ENCODE peak calls at places on chromosomes 1 and 21, in five cellular contexts. R, P, C, T and Z are unnamed samples.
A peak's percentile ranks its signal among the peaks of the same experiment; 100 is the strongest.

GRCh38 chr1:98827041-98827440 is 165.5 kb downstream of the SNX7 start:
- DNase-seq in R (no peak), P (no peak), C (no peak), T (no peak), Z (no peak)

GRCh38 chr1:111648826-111649225 is 29.2 kb downstream of the RAP1A start:
- DNase-seq in R (no peak), P (no peak), C (no peak), T (no peak), Z (no peak)

GRCh38 chr1:218299416-218299815 is 14.3 kb downstream of the RRP15 start:
- DNase-seq in R (no peak), P (no peak), C (no peak), T (peak; percentile 49), Z (no peak)

GRCh38 chr21:35649186-35649585 is 411.1 kb downstream of the SETD4 start:
- DNase-seq in R (no peak), P (no peak), C (no peak), T (no peak), Z (no peak)

GRCh38 chr1:81314497-81314896 is 486.2 kb upstream of the ADGRL2 start:
- DNase-seq in R (no peak), P (no peak), C (no peak), T (no peak), Z (no peak)

GRCh38 chr1:56150441-56151215 is 428.7 kb downstream of the PLPP3 start:
- DNase-seq in R (no peak), P (no peak), C (no peak), T (no peak), Z (no peak)

GRCh38 chr1:35883681-35884155 is 709 bp downstream of the AGO1 start:
- DNase-seq in R (peak; percentile 51), P (peak; percentile 51), C (peak; percentile 77), T (no peak), Z (peak; percentile 43)

GRCh38 chr1:35112668-35113067 is 33.5 kb downstream of the ZMYM1 start:
- DNase-seq in R (no peak), P (no peak), C (no peak), T (no peak), Z (no peak)

GRCh38 chr1:234836786-234837185 is 226.8 kb upstream of the IRF2BP2 start:
- DNase-seq in R (no peak), P (no peak), C (no peak), T (no peak), Z (no peak)

GRCh38 chr1:93707956-93708355 is 26.3 kb upstream of the BCAR3 start:
- DNase-seq in R (peak; percentile 50), P (no peak), C (no peak), T (no peak), Z (no peak)

GRCh38 chr1:39737546-39738169 is 1.0 kb upstream of the PPIE start:
- DNase-seq in R (no peak), P (no peak), C (no peak), T (no peak), Z (no peak)

GRCh38 chr21:38140192-38140905 is 116.4 kb upstream of the KCNJ15 start:
- DNase-seq in R (no peak), P (no peak), C (no peak), T (no peak), Z (no peak)

GRCh38 chr21:37696936-37697335 is 219.3 kb downstream of the KCNJ6 start:
- DNase-seq in R (no peak), P (no peak), C (no peak), T (no peak), Z (no peak)

GRCh38 chr21:33259995-33260394 is 6.2 kb upstream of the IL10RB start:
- DNase-seq in R (no peak), P (no peak), C (no peak), T (no peak), Z (no peak)

GRCh38 chr1:177650947-177651346 is 318.9 kb downstream of the SEC16B start:
- DNase-seq in R (no peak), P (no peak), C (no peak), T (no peak), Z (no peak)

GRCh38 chr1:165234149-165234548 is 122.4 kb downstream of the LMX1A start:
- DNase-seq in R (no peak), P (no peak), C (no peak), T (no peak), Z (no peak)

GRCh38 chr1:208731976-208732821 is 488.0 kb upstream of the PLXNA2 start:
- DNase-seq in R (no peak), P (no peak), C (peak; percentile 8), T (no peak), Z (no peak)

GRCh38 chr1:8382051-8382505 is 64.2 kb downstream of the SLC45A1 start:
- DNase-seq in R (no peak), P (no peak), C (peak; percentile 27), T (no peak), Z (peak; percentile 52)

GRCh38 chr1:18970358-18970757 is 13.9 kb upstream of the IFFO2 start:
- DNase-seq in R (no peak), P (no peak), C (no peak), T (no peak), Z (no peak)